ENCODE peak calls at places on chromosomes 16 and 17, in eight cellular contexts. A is activated naive CD4-positive, alpha-beta T cell treated with anti-CD3 and anti-CD28 coated beads for 36 hours; H is mammary epithelial cell; T is nephron progenitor cell; Y is GM19239; V is HT1080; O is GDM1; X is D721Med. P is an unnamed sample.

GRCh38 chr16:66603537-66604375 is 748 bp upstream of the CMTM3 start:
- DNase-seq in A (peak), H (peak), T (peak), Y (no peak), V (peak), O (peak), X (peak), P (no peak)

GRCh38 chr17:56681561-56682266 is 88.2 kb downstream of the NOG start:
- DNase-seq in A (peak), H (peak), T (no peak), Y (no peak), V (peak), O (peak), X (no peak), P (no peak)

GRCh38 chr16:3577302-3577752 is at the start of gene NLRC3:
- DNase-seq in A (peak), H (no peak), T (no peak), Y (peak), V (no peak), O (peak), X (no peak), P (peak)

GRCh38 chr16:31093132-31093703 is 1.4 kb downstream of the VKORC1 start:
- DNase-seq in A (peak), H (peak), T (peak), Y (no peak), V (no peak), O (no peak), X (no peak), P (no peak)

GRCh38 chr17:56292010-56292409 is 138.7 kb downstream of the ANKFN1 start:
- DNase-seq in A (no peak), H (peak), T (no peak), Y (no peak), V (peak), O (no peak), X (no peak), P (no peak)

GRCh38 chr16:88880226-88881051 is 14.0 kb upstream of the PABPN1L start:
- DNase-seq in A (no peak), H (no peak), T (peak), Y (no peak), V (no peak), O (no peak), X (no peak), P (no peak)

GRCh38 chr17:9313346-9313745 is 262.3 kb downstream of the STX8 start:
- DNase-seq in A (no peak), H (no peak), T (no peak), Y (no peak), V (no peak), O (no peak), X (no peak), P (no peak)

GRCh38 chr16:57167537-57167936 is 18.3 kb downstream of the PSME3IP1 start:
- DNase-seq in A (no peak), H (no peak), T (no peak), Y (no peak), V (no peak), O (no peak), X (no peak), P (no peak)

GRCh38 chr17:45575126-45575885 is 84.8 kb upstream of the PLEKHM1 start:
- DNase-seq in A (no peak), H (no peak), T (no peak), Y (no peak), V (no peak), O (no peak), X (no peak), P (no peak)

GRCh38 chr16:49373504-49373903 is at the start of gene C16orf78:
- DNase-seq in A (no peak), H (no peak), T (no peak), Y (no peak), V (no peak), O (no peak), X (no peak), P (no peak)

GRCh38 chr16:66030036-66030435 is 336.5 kb upstream of the CDH5 start:
- DNase-seq in A (no peak), H (no peak), T (no peak), Y (no peak), V (no peak), O (no peak), X (no peak), P (no peak)

GRCh38 chr17:28896884-28897768 is at the start of gene FLOT2:
- DNase-seq in A (peak), H (peak), T (peak), Y (peak), V (no peak), O (peak), X (peak), P (peak)

GRCh38 chr17:61770752-61771533 is 92.4 kb downstream of the BRIP1 start:
- DNase-seq in A (no peak), H (peak), T (no peak), Y (no peak), V (peak), O (no peak), X (no peak), P (no peak)

GRCh38 chr16:27374794-27375499 is 27.0 kb upstream of the IL21R start:
- DNase-seq in A (peak), H (peak), T (peak), Y (no peak), V (peak), O (peak), X (no peak), P (peak)

GRCh38 chr17:68646626-68647526 is 45.7 kb upstream of the FAM20A start:
- DNase-seq in A (no peak), H (no peak), T (no peak), Y (no peak), V (no peak), O (no peak), X (no peak), P (no peak)

GRCh38 chr17:50095626-50096037 is 481 bp downstream of the PDK2 start:
- DNase-seq in A (no peak), H (no peak), T (peak), Y (no peak), V (no peak), O (no peak), X (no peak), P (peak)

GRCh38 chr17:38897671-38898290 is 27.6 kb upstream of the LASP1NB start:
- DNase-seq in A (no peak), H (no peak), T (no peak), Y (no peak), V (no peak), O (no peak), X (no peak), P (no peak)

GRCh38 chr17:39099686-39100293 is 51.6 kb downstream of the PLXDC1 start:
- DNase-seq in A (no peak), H (no peak), T (no peak), Y (no peak), V (no peak), O (no peak), X (peak), P (no peak)

GRCh38 chr16:56332464-56333079 is 92.8 kb downstream of the AMFR start:
- DNase-seq in A (peak), H (peak), T (peak), Y (no peak), V (peak), O (no peak), X (no peak), P (no peak)

P was measured in germinal center.